ENCODE peak calls at places on chromosomes 1 and 21, in five cellular contexts. R, Y, K, G and Q are unnamed samples.

GRCh38 chr1:7436056-7437005 is 334.8 kb upstream of the VAMP3 start:
- DNase-seq in R (no peak), Y (no peak), K (no peak), G (no peak), Q (no peak)

GRCh38 chr1:81699234-81699633 is 101.5 kb upstream of the ADGRL2 start:
- DNase-seq in R (peak), Y (no peak), K (no peak), G (no peak), Q (no peak)

GRCh38 chr1:16143566-16144324 is 12.1 kb downstream of the EPHA2 start:
- DNase-seq in R (no peak), Y (no peak), K (no peak), G (no peak), Q (no peak)

GRCh38 chr1:198121058-198121829 is 35.6 kb upstream of the NEK7 start:
- DNase-seq in R (peak), Y (no peak), K (peak), G (no peak), Q (no peak)

GRCh38 chr1:41851589-41851988 is 67.1 kb downstream of the HIVEP3 start:
- DNase-seq in R (peak), Y (no peak), K (no peak), G (no peak), Q (no peak)

GRCh38 chr1:227245613-227246320 is 72.5 kb downstream of the CDC42BPA start:
- DNase-seq in R (no peak), Y (no peak), K (no peak), G (no peak), Q (no peak)

GRCh38 chr21:26550357-26550756 is 22.7 kb downstream of the CYYR1 start:
- DNase-seq in R (no peak), Y (no peak), K (no peak), G (no peak), Q (no peak)

GRCh38 chr1:55314740-55315139 is 99.6 kb upstream of the USP24 start:
- DNase-seq in R (no peak), Y (no peak), K (no peak), G (no peak), Q (no peak)

GRCh38 chr1:226981838-226982237 is 41.7 kb downstream of the COQ8A start:
- DNase-seq in R (no peak), Y (no peak), K (no peak), G (no peak), Q (no peak)

GRCh38 chr1:227072991-227073390 is 132.9 kb downstream of the COQ8A start:
- DNase-seq in R (peak), Y (no peak), K (no peak), G (no peak), Q (no peak)

GRCh38 chr1:112527266-112528010 is 18.7 kb downstream of the WNT2B start:
- DNase-seq in R (no peak), Y (no peak), K (no peak), G (no peak), Q (no peak)

GRCh38 chr1:218439541-218440295 is 94.6 kb downstream of the TGFB2 start:
- DNase-seq in R (no peak), Y (no peak), K (peak), G (peak), Q (no peak)

GRCh38 chr1:21552715-21553114 is 43.5 kb downstream of the ALPL start:
- DNase-seq in R (peak), Y (no peak), K (no peak), G (no peak), Q (no peak)

GRCh38 chr1:6419397-6419802 is 319 bp downstream of the HES2 start:
- DNase-seq in R (no peak), Y (no peak), K (no peak), G (no peak), Q (no peak)